ENCODE peak calls at places on chromosomes 16 and 17, in nine cellular contexts. Z, L, D, G, H, R, J, O and B are unnamed samples.

GRCh38 chr16:1770328-1771071 is 843 bp downstream of the NME3 start:
- DNase-seq in G (peak; percentile 38), D (peak; percentile 74), L (peak; percentile 24), R (peak; percentile 78), J (peak; percentile 84), Z (peak; percentile 37), O (peak; percentile 47), H (peak; percentile 76), B (no peak)

GRCh38 chr17:68461589-68461988 is 4.3 kb upstream of the WIPI1 start:
- DNase-seq in O (peak; percentile 76), R (no peak), L (peak; percentile 90), G (no peak), D (no peak), J (peak; percentile 65), Z (no peak), H (no peak), B (peak; percentile 27)

GRCh38 chr17:66548158-66548557 is 245.7 kb downstream of the PRKCA start:
- DNase-seq in D (no peak), G (no peak), Z (peak; percentile 26), O (peak; percentile 68), J (no peak), L (peak; percentile 81), R (no peak), H (peak; percentile 63), B (no peak)

GRCh38 chr16:80946481-80946880 is 60.2 kb downstream of the CMC2 start:
- DNase-seq in O (no peak), H (no peak), D (no peak), J (no peak), G (no peak), R (no peak), L (no peak), Z (no peak), B (no peak)

GRCh38 chr17:37067555-37068111 is 118.9 kb downstream of the AATF start:
- DNase-seq in H (peak; percentile 87), J (no peak), O (no peak), R (peak; percentile 70), L (no peak), D (peak; percentile 84), G (no peak), Z (no peak), B (no peak)

GRCh38 chr16:53893731-53894435 is 189.9 kb downstream of the FTO start:
- DNase-seq in L (no peak), D (no peak), R (peak; percentile 14), J (no peak), H (peak; percentile 78), Z (no peak), G (no peak), O (no peak), B (no peak)

GRCh38 chr17:18322522-18322921 is 7.4 kb downstream of the SMCR8 start:
- DNase-seq in D (no peak), O (no peak), L (no peak), J (no peak), H (no peak), G (no peak), R (no peak), Z (no peak), B (no peak)

GRCh38 chr17:38464723-38465419 is 36.6 kb downstream of the ARHGAP23 start:
- DNase-seq in H (peak; percentile 67), J (no peak), R (peak; percentile 97), L (no peak), Z (no peak), O (no peak), G (peak; percentile 71), D (peak; percentile 89), B (no peak)

GRCh38 chr16:72961115-72961832 is 86.7 kb downstream of the ZFHX3 start:
- DNase-seq in G (no peak), R (peak; percentile 53), H (peak; percentile 54), Z (no peak), D (no peak), L (no peak), O (peak; percentile 28), J (no peak), B (no peak)

GRCh38 chr16:10386517-10387377 is 886 bp downstream of the ATF7IP2 start:
- DNase-seq in H (peak; percentile 10), L (peak; percentile 39), Z (no peak), G (no peak), J (no peak), D (no peak), R (no peak), O (no peak), B (peak; percentile 53)

GRCh38 chr16:8555400-8555799 is 34.9 kb downstream of the TMEM114 start:
- DNase-seq in O (no peak), R (no peak), L (no peak), H (no peak), J (no peak), G (no peak), Z (no peak), D (no peak), B (no peak)

GRCh38 chr16:48810803-48811453 is 200.9 kb upstream of the N4BP1 start:
- DNase-seq in J (no peak), R (no peak), H (no peak), O (no peak), D (no peak), G (peak; percentile 50), L (no peak), Z (no peak), B (no peak)

GRCh38 chr17:61286449-61286848 is 113.2 kb upstream of the TBX2 start:
- DNase-seq in O (no peak), L (no peak), G (no peak), J (no peak), R (no peak), Z (no peak), H (no peak), D (no peak), B (no peak)

GRCh38 chr17:77369544-77369971 is 228.8 kb downstream of the SEC14L1 start:
- DNase-seq in R (no peak), D (no peak), L (no peak), J (no peak), O (no peak), G (peak; percentile 1), H (no peak), Z (no peak), B (no peak)

GRCh38 chr17:28514571-28515002 is 8.4 kb downstream of the FOXN1 start:
- DNase-seq in D (no peak), Z (no peak), G (no peak), O (no peak), R (no peak), L (no peak), H (no peak), J (no peak), B (no peak)

GRCh38 chr16:58022601-58023371 is 2.8 kb upstream of the MMP15 start:
- DNase-seq in O (no peak), D (no peak), Z (no peak), L (no peak), H (peak; percentile 79), G (no peak), J (no peak), R (peak; percentile 67), B (no peak)

GRCh38 chr16:17194190-17194780 is 276.5 kb downstream of the XYLT1 start:
- DNase-seq in H (no peak), R (peak; percentile 22), O (peak; percentile 62), J (peak; percentile 86), D (no peak), L (peak; percentile 45), Z (peak; percentile 32), G (peak; percentile 76), B (peak; percentile 35)

GRCh38 chr16:66152841-66153525 is 213.5 kb upstream of the CDH5 start:
- DNase-seq in R (peak; percentile 88), G (no peak), H (no peak), J (no peak), D (no peak), Z (no peak), L (no peak), O (no peak), B (no peak)

GRCh38 chr16:88854306-88855111 is 2.2 kb downstream of the GALNS start:
- DNase-seq in Z (no peak), D (no peak), R (no peak), L (no peak), G (no peak), J (peak; percentile 65), O (peak; percentile 46), H (no peak), B (peak; percentile 41)

GRCh38 chr17:1108810-1109605 is 70.8 kb downstream of the ABR start:
- DNase-seq in Z (peak; percentile 65), H (peak; percentile 63), L (peak; percentile 76), G (peak; percentile 72), R (peak; percentile 66), D (peak; percentile 49), O (peak; percentile 78), J (peak; percentile 88), B (peak; percentile 31)

GRCh38 chr17:40980117-40980516 is 4.0 kb downstream of the KRT40 start:
- DNase-seq in O (no peak), R (no peak), L (no peak), J (no peak), Z (no peak), G (no peak), H (no peak), D (no peak), B (no peak)

GRCh38 chr16:88315543-88316105 is 67.1 kb upstream of the ZNF469 start:
- DNase-seq in D (peak; percentile 90), R (peak; percentile 68), L (no peak), O (no peak), Z (no peak), G (peak; percentile 42), J (no peak), H (peak; percentile 58), B (no peak)

GRCh38 chr17:40038882-40039513 is 15.2 kb downstream of the MED24 start:
- DNase-seq in J (no peak), G (peak; percentile 36), Z (no peak), H (peak; percentile 56), D (peak; percentile 32), O (no peak), L (no peak), R (peak; percentile 88), B (no peak)

GRCh38 chr17:65557349-65558310 is 3.8 kb downstream of the AXIN2 start:
- DNase-seq in L (no peak), J (no peak), H (peak; percentile 94), Z (peak; percentile 37), O (peak; percentile 51), D (no peak), R (no peak), G (no peak), B (peak; percentile 64)

GRCh38 chr17:78822552-78822951 is 18.1 kb downstream of the USP36 start:
- DNase-seq in R (peak; percentile 91), G (no peak), L (no peak), Z (no peak), D (no peak), H (no peak), O (no peak), J (no peak), B (no peak)

GRCh38 chr17:53409588-53409987 is 413.1 kb upstream of the KIF2B start:
- DNase-seq in Z (no peak), J (no peak), D (no peak), G (no peak), O (no peak), H (no peak), L (no peak), R (no peak), B (no peak)

GRCh38 chr16:85347213-85347591 is 234.9 kb upstream of the CIBAR2 start:
- DNase-seq in L (no peak), R (no peak), Z (no peak), O (no peak), J (no peak), D (peak; percentile 44), H (no peak), G (peak; percentile 47), B (peak; percentile 7)

GRCh38 chr16:68732068-68732680 is 4.9 kb upstream of the CDH1 start:
- DNase-seq in H (peak; percentile 79), J (no peak), G (no peak), O (no peak), R (no peak), L (no peak), D (peak; percentile 92), Z (no peak), B (no peak)

GRCh38 chr16:30609002-30609927 is 924 bp downstream of the ZNF689 start:
- DNase-seq in D (peak; percentile 62), J (peak; percentile 87), Z (peak; percentile 41), R (peak; percentile 56), G (peak; percentile 43), H (peak; percentile 54), O (peak; percentile 53), L (peak; percentile 50), B (no peak)

GRCh38 chr17:238964-239259 is 57.5 kb upstream of the DOC2B start:
- DNase-seq in H (no peak), J (no peak), G (no peak), D (no peak), L (no peak), O (no peak), Z (no peak), R (no peak), B (no peak)

GRCh38 chr17:41917192-41917591 is 1.6 kb downstream of the ACLY start:
- DNase-seq in O (no peak), G (no peak), D (no peak), R (peak; percentile 31), H (peak; percentile 90), L (no peak), Z (no peak), J (no peak), B (no peak)